ENCODE peak calls at places on chromosomes 6 and 20, in eight cellular contexts. D, W, R, M, E, O, F and A are unnamed samples.
A peak's percentile ranks its signal among the peaks of the same experiment; 100 is the strongest.

GRCh38 chr6:29451471-29452193 is 5.2 kb downstream of the OR11A1 start:
- DNase-seq in M (no peak), E (no peak), F (no peak), W (no peak), R (no peak), D (no peak), O (no peak), A (no peak)

GRCh38 chr6:5367510-5367909 is 106.2 kb downstream of the FARS2 start:
- DNase-seq in M (no peak), O (no peak), R (no peak), F (no peak), D (no peak), E (no peak), W (no peak), A (no peak)

GRCh38 chr6:17233531-17233930 is 47.6 kb upstream of the RBM24 start:
- DNase-seq in R (no peak), O (no peak), W (no peak), M (no peak), E (no peak), F (peak; percentile 57), D (no peak), A (no peak)

GRCh38 chr6:78231002-78231401 is 578.2 kb downstream of the MEI4 start:
- DNase-seq in M (no peak), E (no peak), D (no peak), O (no peak), W (no peak), F (no peak), R (no peak), A (no peak)

GRCh38 chr6:136728976-136729515 is 63.2 kb downstream of the MAP3K5 start:
- DNase-seq in M (no peak), D (no peak), W (no peak), E (no peak), R (no peak), F (peak; percentile 18), O (no peak), A (no peak)

GRCh38 chr6:148761532-148761951 is 14.7 kb downstream of the UST start:
- DNase-seq in E (peak; percentile 62), M (peak; percentile 71), R (no peak), F (peak; percentile 18), O (no peak), D (no peak), W (peak; percentile 86), A (peak; percentile 74)

GRCh38 chr20:50129662-50130345 is 16.9 kb upstream of the UBE2V1 start:
- DNase-seq in D (no peak), R (no peak), O (no peak), F (no peak), E (no peak), M (no peak), W (no peak), A (no peak)

GRCh38 chr20:41003143-41003932 is 25.3 kb upstream of the TOP1 start:
- DNase-seq in E (peak; percentile 80), W (no peak), O (no peak), F (peak; percentile 99), D (no peak), R (peak; percentile 11), M (no peak), A (peak; percentile 87)

GRCh38 chr6:36920049-36920448 is 34.3 kb downstream of the C6orf89 start:
- DNase-seq in O (no peak), W (no peak), R (no peak), F (no peak), E (no peak), M (no peak), D (no peak), A (no peak)

GRCh38 chr6:73248192-73248898 is 14.7 kb downstream of the KHDC1 start:
- DNase-seq in W (no peak), D (no peak), O (no peak), R (no peak), M (no peak), F (no peak), E (no peak), A (no peak)

GRCh38 chr6:89951574-89952360 is 57.5 kb downstream of the GJA10 start:
- DNase-seq in O (peak; percentile 20), M (peak; percentile 48), D (no peak), R (no peak), E (no peak), W (no peak), F (peak; percentile 33), A (no peak)

GRCh38 chr20:32528291-32528891 is 56.7 kb downstream of the NOL4L start:
- DNase-seq in D (no peak), M (peak; percentile 80), W (peak; percentile 80), F (no peak), E (peak; percentile 50), R (peak; percentile 64), O (no peak), A (no peak)

GRCh38 chr6:44000164-44000842 is 126.9 kb downstream of the MRPL14 start:
- DNase-seq in W (peak; percentile 47), O (no peak), E (peak; percentile 87), M (peak; percentile 94), R (no peak), F (no peak), D (no peak), A (peak; percentile 80)

GRCh38 chr20:24755411-24755922 is 193.6 kb upstream of the CST7 start:
- DNase-seq in M (no peak), F (no peak), R (no peak), W (no peak), E (no peak), D (no peak), O (peak; percentile 19), A (no peak)

GRCh38 chr6:36838896-36839818 is at the start of gene CPNE5:
- DNase-seq in R (peak; percentile 60), M (peak; percentile 29), E (no peak), W (no peak), F (no peak), D (no peak), O (peak; percentile 75), A (no peak)

GRCh38 chr6:88679841-88680240 is 283.6 kb downstream of the RNGTT start:
- DNase-seq in W (no peak), M (no peak), O (no peak), E (no peak), F (no peak), R (no peak), D (no peak), A (no peak)

GRCh38 chr6:6783736-6784135 is 195.2 kb downstream of the LY86 start:
- DNase-seq in W (no peak), F (peak; percentile 12), R (no peak), E (no peak), D (no peak), M (no peak), O (no peak), A (no peak)

DNA sequence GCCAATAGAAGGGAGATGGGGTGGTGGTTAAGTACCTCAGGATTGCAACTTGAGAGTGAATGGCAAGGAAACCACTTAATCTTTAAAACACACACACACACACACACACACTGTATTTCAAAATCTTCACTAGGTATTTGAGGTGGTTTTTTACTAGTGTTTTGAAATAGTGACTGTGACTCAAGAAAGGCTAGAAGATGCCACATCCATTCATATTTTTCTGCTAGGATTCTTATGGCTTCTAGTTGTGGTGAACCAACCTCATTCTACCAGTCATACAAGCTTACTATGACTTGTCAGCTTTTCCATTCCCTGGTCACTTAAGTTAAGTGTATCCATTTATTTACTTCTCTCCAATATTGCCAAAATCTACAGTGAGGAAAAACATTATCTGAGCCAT is 519.4 kb upstream of the JAG1 start:
- DNase-seq in R (no peak), W (no peak), E (no peak), M (no peak), O (no peak), F (peak; percentile 24), D (no peak), A (no peak)
- TF ChIP-seq CTCF in R (no peak), W (no peak), E (no peak), M (no peak), O (no peak), F (no peak), D (no peak), A (no peak)

DNA sequence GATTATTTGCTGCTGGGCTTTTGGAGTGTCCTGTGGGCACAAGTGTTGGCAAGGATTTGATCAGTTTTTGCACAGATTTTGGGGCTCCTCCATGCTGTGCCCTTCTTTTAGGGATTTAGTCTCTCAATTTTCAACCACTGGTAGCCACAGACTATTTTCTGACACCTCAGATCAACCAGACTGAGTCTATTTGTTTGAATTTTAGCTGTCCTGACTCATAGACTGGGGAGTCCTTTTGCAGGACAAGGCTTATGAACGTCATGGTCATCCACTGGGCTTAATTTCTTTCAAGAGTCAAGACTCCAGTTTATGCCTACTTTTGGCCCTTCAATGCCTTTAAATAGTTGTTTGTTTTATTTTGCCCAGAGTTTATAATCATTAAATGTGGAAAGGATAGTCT is 59.3 kb downstream of the BCKDHB start:
- DNase-seq in M (no peak), W (no peak), O (no peak), F (peak; percentile 11), R (no peak), E (no peak), D (no peak), A (no peak)
- TF ChIP-seq CTCF in M (no peak), W (no peak), O (no peak), F (no peak), R (no peak), E (no peak), D (no peak), A (no peak)

GRCh38 chr6:27565839-27566779 is 93.2 kb upstream of the ZNF184 start:
- DNase-seq in F (no peak), O (peak; percentile 38), D (no peak), R (no peak), E (no peak), W (no peak), M (no peak), A (no peak)
- TF ChIP-seq CTCF in F (no peak), O (peak; percentile 40), D (peak; percentile 51), R (no peak), E (no peak), W (no peak), M (no peak), A (no peak)

GRCh38 chr6:153058909-153059308 is 56.4 kb upstream of the MTRF1L start:
- DNase-seq in O (no peak), E (no peak), R (no peak), F (peak; percentile 14), M (no peak), W (no peak), D (no peak), A (no peak)

GRCh38 chr6:153056308-153056707 is 53.8 kb upstream of the MTRF1L start:
- DNase-seq in W (no peak), O (no peak), R (no peak), M (no peak), E (no peak), F (no peak), D (no peak), A (no peak)

GRCh38 chr6:153059311-153059710 is 56.8 kb upstream of the MTRF1L start:
- DNase-seq in F (peak; percentile 41), E (no peak), R (no peak), O (no peak), M (no peak), W (no peak), D (no peak), A (no peak)

GRCh38 chr6:153059757-153060156 is 57.2 kb upstream of the MTRF1L start:
- DNase-seq in F (no peak), O (no peak), D (no peak), R (no peak), E (no peak), M (no peak), W (no peak), A (no peak)

DNA sequence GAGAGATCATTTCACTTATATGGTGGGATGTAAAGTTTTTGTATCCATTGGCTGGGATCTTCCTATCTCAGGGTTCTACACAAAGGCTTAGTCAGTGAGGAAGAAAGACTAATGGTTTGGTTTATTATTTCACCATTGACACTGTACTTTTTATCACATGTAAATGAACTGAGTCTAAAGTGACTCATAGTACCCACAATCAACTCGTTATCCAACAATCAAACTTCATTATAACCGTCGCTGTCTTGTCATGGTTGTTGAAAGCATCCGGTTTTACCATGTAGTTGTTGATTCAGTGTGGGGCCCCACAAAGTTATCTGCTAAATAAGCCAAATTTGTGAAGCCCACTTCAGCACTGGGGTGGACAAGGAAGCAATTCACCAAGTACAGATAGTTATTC is 55.8 kb upstream of the MTRF1L start:
- DNase-seq in R (no peak), M (no peak), D (no peak), O (no peak), E (no peak), W (no peak), F (peak; percentile 79), A (no peak)
- TF ChIP-seq CTCF in R (no peak), M (no peak), D (no peak), O (no peak), E (no peak), W (no peak), F (no peak), A (no peak)